ENCODE peak calls at places on chromosomes 3 and 15, in seven cellular contexts. A is choroid plexus epithelial cell, M is heart right ventricle, W is A549, N is adrenal gland, G is thyroid gland, Q is IMR-90. X is an unnamed sample.

GRCh38 chr15:48414015-48414414 is 82.8 kb downstream of the DUT start:
- DNase-seq in A (peak; percentile 55), M (no peak), W (no peak), N (no peak), G (no peak), Q (peak; percentile 68), X (peak; percentile 95)

GRCh38 chr15:56758770-56759449 is 25.6 kb upstream of the ZNF280D start:
- DNase-seq in A (peak; percentile 73), M (no peak), W (peak; percentile 16), N (no peak), G (no peak), Q (peak; percentile 79), X (peak; percentile 58)

GRCh38 chr3:53846134-53846850 is at the start of the genes CHDH and IL17RB:
- DNase-seq in A (no peak), M (peak; percentile 17), W (peak; percentile 49), N (peak; percentile 70), G (peak; percentile 72), Q (no peak), X (no peak)

GRCh38 chr15:48058371-48058770 is 62.4 kb upstream of the SLC24A5 start:
- DNase-seq in A (no peak), M (no peak), W (no peak), N (no peak), G (no peak), Q (no peak), X (no peak)

GRCh38 chr3:186400677-186401076 is 38.6 kb upstream of the DGKG start:
- DNase-seq in A (peak; percentile 60), M (no peak), W (no peak), N (no peak), G (no peak), Q (no peak), X (peak; percentile 49)

GRCh38 chr3:123798540-123798939 is 85.6 kb downstream of the MYLK start:
- DNase-seq in A (no peak), M (no peak), W (no peak), N (no peak), G (no peak), Q (no peak), X (no peak)

GRCh38 chr15:75531041-75531450 is 48.1 kb downstream of the PTPN9 start:
- DNase-seq in A (peak; percentile 67), M (peak; percentile 69), W (no peak), N (peak; percentile 84), G (peak; percentile 94), Q (peak; percentile 40), X (peak; percentile 85)

GRCh38 chr3:132669256-132669777 is 9.2 kb downstream of the UBA5 start:
- DNase-seq in A (no peak), M (no peak), W (no peak), N (no peak), G (no peak), Q (peak; percentile 13), X (no peak)

GRCh38 chr3:177615015-177615414 is 417.7 kb upstream of the TBL1XR1 start:
- DNase-seq in A (peak; percentile 100), M (peak; percentile 62), W (peak; percentile 81), N (peak; percentile 87), G (peak; percentile 79), Q (peak; percentile 97), X (peak; percentile 96)

GRCh38 chr3:40971191-40972168 is 227.8 kb upstream of the CTNNB1 start:
- DNase-seq in A (peak; percentile 100), M (peak; percentile 87), W (peak; percentile 94), N (peak; percentile 83), G (peak; percentile 76), Q (peak; percentile 86), X (peak; percentile 100)

GRCh38 chr3:113631143-113631542 is 65.3 kb downstream of the USF3 start:
- DNase-seq in A (no peak), M (no peak), W (no peak), N (no peak), G (no peak), Q (no peak), X (no peak)

GRCh38 chr15:49415638-49416037 is 7.4 kb upstream of the FGF7 start:
- DNase-seq in A (peak; percentile 89), M (no peak), W (no peak), N (no peak), G (no peak), Q (peak; percentile 97), X (peak; percentile 91)

GRCh38 chr15:85500060-85500708 is 119.8 kb downstream of the AKAP13 start:
- DNase-seq in A (no peak), M (no peak), W (no peak), N (no peak), G (no peak), Q (no peak), X (no peak)

GRCh38 chr3:45330500-45331295 is 57.7 kb upstream of the LARS2 start:
- DNase-seq in A (no peak), M (no peak), W (no peak), N (no peak), G (no peak), Q (no peak), X (no peak)

GRCh38 chr3:5520237-5520636 is 332.7 kb downstream of the EDEM1 start:
- DNase-seq in A (no peak), M (no peak), W (peak; percentile 27), N (no peak), G (no peak), Q (no peak), X (no peak)

GRCh38 chr15:89680282-89680873 is 1.2 kb upstream of the PLIN1 start:
- DNase-seq in A (peak; percentile 89), M (peak; percentile 78), W (peak; percentile 55), N (peak; percentile 87), G (peak; percentile 80), Q (peak; percentile 67), X (peak; percentile 95)

GRCh38 chr3:150961949-150962348 is 10.6 kb downstream of the CLRN1 start:
- DNase-seq in A (no peak), M (no peak), W (no peak), N (no peak), G (no peak), Q (no peak), X (no peak)
- TF ChIP-seq CTCF in A (no peak), M (no peak), W (no peak), N (no peak), G (no peak), Q (no peak), X (no peak)

GRCh38 chr3:46926447-46926846 is 48.9 kb downstream of the PTH1R start:
- DNase-seq in A (no peak), M (no peak), W (no peak), N (no peak), G (no peak), Q (no peak), X (no peak)
- H3K4me3 ChIP-seq in A (no peak overlapping the region), M (no peak overlapping the region), W (no peak overlapping the region), N (no peak overlapping the region), G (no peak overlapping the region), Q (no peak overlapping the region), X (no peak overlapping the region)

GRCh38 chr3:9749663-9750555 is at the start of gene OGG1:
- DNase-seq in A (peak; percentile 99), M (peak; percentile 98), W (peak; percentile 98), N (peak; percentile 99), G (peak; percentile 99), Q (peak; percentile 98), X (peak; percentile 99)
- TF ChIP-seq CTCF in A (no peak), M (no peak), W (no peak), N (no peak), G (no peak), Q (no peak), X (no peak)

GRCh38 chr15:98671060-98672008 is 23.0 kb downstream of the IGF1R start:
- DNase-seq in A (peak; percentile 73), M (no peak), W (no peak), N (no peak), G (no peak), Q (peak; percentile 69), X (peak; percentile 50)
- H3K4me3 ChIP-seq in A (no peak overlapping the region), M (no peak overlapping the region), W (no peak overlapping the region), N (no peak overlapping the region), G (no peak overlapping the region), Q (no peak overlapping the region), X (no peak overlapping the region)